ENCODE peak calls at places on chromosomes 1 and 21, in eight cellular contexts. B is germinal center; O is fibroblast of lung; F is posterior cingulate gyrus; W is glomerular endothelial cell; G is heart left ventricle; L is activated CD4-positive, alpha-beta T cell treated with anti-CD3 and anti-CD28 coated beads for 24 hours; P is mucosa of descending colon. N is an unnamed sample.

GRCh38 chr1:6490181-6491075 is 1.0 kb downstream of the PLEKHG5 start:
- DNase-seq in G (peak; percentile 68), W (no peak), F (peak; percentile 89), O (peak; percentile 81), B (peak; percentile 74), P (peak; percentile 81), L (peak; percentile 38), N (peak; percentile 68)

GRCh38 chr1:119885903-119886783 is 10.2 kb downstream of the ADAM30 start:
- DNase-seq in P (peak; percentile 87), G (peak; percentile 58), L (peak; percentile 30), W (no peak), B (peak; percentile 52), F (no peak), O (peak; percentile 27), N (no peak)

GRCh38 chr1:201475915-201476669 is 7.1 kb upstream of the PHLDA3 start:
- DNase-seq in P (no peak), B (no peak), F (peak; percentile 11), G (no peak), L (no peak), O (no peak), W (no peak), N (no peak)

GRCh38 chr1:29704430-29704829 is 468.1 kb downstream of the PTPRU start:
- DNase-seq in W (no peak), O (no peak), P (no peak), L (no peak), F (no peak), G (no peak), B (no peak), N (no peak)

GRCh38 chr1:16061255-16061654 is 12.2 kb downstream of the FAM131C start:
- DNase-seq in L (no peak), W (no peak), O (no peak), B (no peak), P (no peak), G (no peak), F (no peak), N (no peak)

GRCh38 chr1:23100074-23100748 is 68.4 kb downstream of the LUZP1 start:
- DNase-seq in B (no peak), F (no peak), O (peak; percentile 97), L (no peak), G (peak; percentile 35), P (no peak), W (no peak), N (no peak)

GRCh38 chr1:209409786-209410185 is 173.7 kb upstream of the CAMK1G start:
- DNase-seq in P (no peak), B (no peak), L (no peak), W (no peak), F (no peak), G (no peak), O (peak; percentile 94), N (no peak)

GRCh38 chr1:84995484-84996334 is 1.2 kb downstream of the MCOLN2 start:
- DNase-seq in O (no peak), G (no peak), W (no peak), B (peak; percentile 62), P (peak; percentile 36), L (no peak), F (no peak), N (no peak)

GRCh38 chr1:107181253-107181977 is 40.6 kb downstream of the NTNG1 start:
- DNase-seq in P (no peak), W (no peak), L (no peak), F (no peak), O (peak; percentile 56), G (no peak), B (no peak), N (no peak)

GRCh38 chr1:117967900-117968299 is 38.4 kb downstream of the WDR3 start:
- DNase-seq in G (no peak), L (no peak), W (no peak), F (no peak), O (peak; percentile 40), B (no peak), P (no peak), N (no peak)

GRCh38 chr21:46172863-46173528 is 11.3 kb downstream of the SPATC1L start:
- DNase-seq in P (no peak), L (no peak), O (no peak), G (no peak), F (peak; percentile 60), W (no peak), B (no peak), N (no peak)

N was measured in GM18507.